ENCODE peak calls at places on chromosomes 3 and 15, in five cellular contexts. L, E, Y, Q and O are unnamed samples.

GRCh38 chr3:32288819-32289218 is 50.3 kb downstream of the CMTM8 start:
- DNase-seq in Y (no peak), Q (peak), L (no peak), E (peak), O (no peak)

GRCh38 chr15:52193791-52194190 is 2.6 kb upstream of the GNB5 start:
- DNase-seq in E (no peak), Y (no peak), Q (no peak), L (no peak), O (no peak)

GRCh38 chr3:138862531-138862923 is 27.8 kb upstream of the PIK3CB start:
- DNase-seq in E (no peak), L (no peak), Y (peak), Q (no peak), O (peak)

GRCh38 chr3:58404396-58404795 is 29.2 kb downstream of the PDHB start:
- DNase-seq in Q (no peak), E (no peak), L (no peak), Y (no peak), O (peak)

GRCh38 chr15:98226149-98226548 is 265.6 kb downstream of the ARRDC4 start:
- DNase-seq in Y (no peak), E (no peak), L (no peak), Q (no peak), O (no peak)

GRCh38 chr3:179651687-179652466 is 963 bp upstream of the USP13 start:
- DNase-seq in Y (no peak), L (no peak), E (no peak), Q (no peak), O (no peak)

GRCh38 chr3:194727435-194728128 is 41.9 kb downstream of the FAM43A start:
- DNase-seq in E (no peak), L (no peak), Y (peak), Q (no peak), O (no peak)

GRCh38 chr3:188507244-188507720 is 353.3 kb downstream of the LPP start:
- DNase-seq in Q (no peak), Y (peak), E (no peak), L (peak), O (peak)

GRCh38 chr3:10833855-10834414 is 17.9 kb downstream of the SLC6A11 start:
- DNase-seq in L (no peak), Y (no peak), Q (peak), E (no peak), O (no peak)

GRCh38 chr15:40340740-40341400 is at the start of gene CCDC9B:
- DNase-seq in L (peak), Q (no peak), E (no peak), Y (no peak), O (peak)

GRCh38 chr3:73504255-73504654 is 120.5 kb downstream of the PDZRN3 start:
- DNase-seq in Q (no peak), E (no peak), Y (no peak), L (no peak), O (no peak)

GRCh38 chr3:99952306-99952705 is 134.6 kb downstream of the CMSS1 start:
- DNase-seq in Q (no peak), Y (no peak), E (no peak), L (no peak), O (peak)

GRCh38 chr15:92473784-92474183 is 80.1 kb downstream of the ST8SIA2 start:
- DNase-seq in Q (no peak), L (no peak), Y (no peak), E (no peak), O (no peak)

GRCh38 chr15:68411735-68412134 is 20.2 kb downstream of the ITGA11 start:
- DNase-seq in Y (no peak), E (no peak), Q (no peak), L (no peak), O (no peak)

GRCh38 chr3:16240229-16241023 is 24.3 kb downstream of the DPH3 start:
- DNase-seq in L (peak), E (no peak), Q (no peak), Y (no peak), O (peak)

GRCh38 chr3:173568623-173569022 is 171.1 kb downstream of the NLGN1 start:
- DNase-seq in E (no peak), Y (no peak), Q (no peak), L (no peak), O (no peak)

GRCh38 chr3:58059349-58060321 is 51.4 kb downstream of the FLNB start:
- DNase-seq in Y (peak), L (peak), E (no peak), Q (no peak), O (peak)

GRCh38 chr15:75145027-75145841 is 56.4 kb upstream of the C15orf39 start:
- DNase-seq in Y (no peak), L (peak), Q (no peak), E (no peak), O (no peak)

GRCh38 chr3:134345202-134345601 is 29.0 kb downstream of the AMOTL2 start:
- DNase-seq in L (no peak), Q (no peak), Y (no peak), E (no peak), O (no peak)

GRCh38 chr3:100401674-100402036 is 316 bp downstream of the LNP1 start:
- DNase-seq in L (peak), E (no peak), Q (peak), Y (peak), O (peak)

GRCh38 chr3:114365268-114365667 is 71.4 kb downstream of the TIGIT start:
- DNase-seq in L (no peak), Q (no peak), E (no peak), Y (no peak), O (no peak)

GRCh38 chr3:84439476-84439875 is 519.3 kb upstream of the CADM2 start:
- DNase-seq in L (no peak), Q (no peak), E (no peak), Y (no peak), O (no peak)

GRCh38 chr15:75763137-75763611 is 50.5 kb upstream of the CSPG4 start:
- DNase-seq in L (no peak), Y (no peak), E (no peak), Q (no peak), O (no peak)

GRCh38 chr15:41429003-41429890 is 12.4 kb downstream of the RTF1 start:
- DNase-seq in L (no peak), Q (peak), E (no peak), Y (no peak), O (no peak)

GRCh38 chr3:151327571-151328198 is 1.7 kb downstream of the P2RY13 start:
- DNase-seq in E (no peak), Y (no peak), L (no peak), Q (no peak), O (no peak)

GRCh38 chr3:58588030-58588614 is 10.9 kb upstream of the FAM107A start:
- DNase-seq in Q (peak), L (no peak), Y (peak), E (no peak), O (peak)

GRCh38 chr3:32872487-32873382 is 54.9 kb downstream of the TRIM71 start:
- DNase-seq in Q (no peak), L (peak), E (no peak), Y (no peak), O (peak)

GRCh38 chr3:151146071-151146730 is 56.8 kb downstream of the GPR171 start:
- DNase-seq in E (peak), Q (peak), Y (peak), L (peak), O (peak)

GRCh38 chr3:132543016-132543739 is 53.9 kb upstream of the ACKR4 start:
- DNase-seq in Q (no peak), L (no peak), E (no peak), Y (no peak), O (peak)

GRCh38 chr3:138326866-138327595 is 2.6 kb downstream of the NME9 start:
- DNase-seq in L (no peak), Q (no peak), E (no peak), Y (no peak), O (no peak)

GRCh38 chr3:115709931-115710330 is 86.6 kb downstream of the GAP43 start:
- DNase-seq in L (no peak), E (no peak), Q (no peak), Y (no peak), O (no peak)

GRCh38 chr3:110210261-110210660 is 861.4 kb upstream of the NECTIN3 start:
- DNase-seq in L (no peak), E (no peak), Y (no peak), Q (no peak), O (no peak)

GRCh38 chr15:87461621-87462020 is 794.9 kb downstream of the NTRK3 start:
- DNase-seq in Q (no peak), Y (no peak), E (no peak), L (no peak), O (no peak)

GRCh38 chr3:4943553-4943952 is 35.7 kb upstream of the BHLHE40 start:
- DNase-seq in Q (no peak), Y (peak), E (no peak), L (no peak), O (no peak)

GRCh38 chr3:194640829-194641228 is 7.6 kb upstream of the TMEM44 start:
- DNase-seq in Y (peak), Q (peak), E (peak), L (peak), O (peak)

GRCh38 chr3:50466177-50466576 is 37.3 kb downstream of the CACNA2D2 start:
- DNase-seq in Y (no peak), L (no peak), Q (peak), E (no peak), O (no peak)

GRCh38 chr15:38611228-38611627 is 46.6 kb upstream of the RASGRP1 start:
- DNase-seq in E (peak), Q (no peak), L (no peak), Y (no peak), O (no peak)

GRCh38 chr15:80852676-80853075 is 73.5 kb downstream of the CEMIP start:
- DNase-seq in Y (no peak), L (no peak), E (no peak), Q (no peak), O (no peak)

DNA sequence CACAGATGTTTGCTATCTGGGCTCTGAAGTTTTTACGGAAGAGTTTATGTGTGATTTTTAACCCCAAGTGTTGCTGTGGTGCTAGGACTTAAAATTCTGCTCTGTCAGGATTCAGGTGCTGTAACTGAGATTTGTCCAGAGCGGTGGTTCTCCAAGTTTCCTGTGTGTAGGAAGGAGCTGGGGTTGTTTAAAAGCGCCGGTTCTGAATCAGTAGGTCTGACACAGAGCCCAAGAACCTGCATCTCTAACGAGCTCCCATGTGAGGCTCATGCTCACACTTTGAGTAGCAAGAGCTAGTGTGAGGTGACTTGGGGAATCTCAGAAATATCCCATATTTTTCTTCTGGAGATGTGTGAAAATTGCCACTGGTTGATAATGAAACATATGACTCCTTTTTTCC is 325.5 kb downstream of the SATB1 start:
- DNase-seq in L (no peak), Y (no peak), Q (no peak), E (no peak), O (peak)
- H3K4me3 ChIP-seq in L (no peak), Y (no peak), Q (no peak), E (no peak), O (no peak)

GRCh38 chr3:160566499-160566898 is 1.1 kb upstream of the KPNA4 start:
- DNase-seq in Q (no peak), Y (no peak), L (no peak), E (no peak), O (no peak)

GRCh38 chr3:160565442-160566403 is at the start of gene KPNA4:
- DNase-seq in L (peak), E (peak), Q (peak), Y (peak), O (peak)

GRCh38 chr3:160564949-160565441 is 376 bp downstream of the KPNA4 start:
- DNase-seq in Y (peak), E (no peak), Q (peak), L (peak), O (peak)

GRCh38 chr3:160564205-160564922 is 1.0 kb downstream of the KPNA4 start:
- DNase-seq in E (peak), Q (peak), Y (peak), L (no peak), O (no peak)

DNA sequence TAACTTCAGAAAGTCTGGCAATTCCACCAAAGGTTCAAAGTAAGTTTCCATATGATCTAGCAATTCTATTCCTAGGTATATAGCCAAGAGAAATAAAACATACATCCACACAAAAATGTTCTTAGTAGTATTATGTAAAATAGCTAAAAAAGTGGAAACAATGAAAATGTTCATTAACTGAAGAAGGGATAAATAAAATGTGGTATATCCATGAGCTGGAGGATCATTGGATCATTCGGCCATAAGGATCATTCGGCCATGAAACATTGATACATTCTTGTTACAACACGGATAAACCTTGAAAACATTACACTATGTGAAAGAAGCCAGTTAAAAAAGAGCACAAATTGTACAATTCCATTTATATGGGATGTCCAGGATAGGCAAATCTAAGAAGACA is 2.4 kb downstream of the KPNA4 start:
- DNase-seq in E (no peak), Y (no peak), L (no peak), Q (no peak), O (no peak)
- H3K4me3 ChIP-seq in E (no peak), Y (no peak), L (peak), Q (peak), O (peak)

GRCh38 chr3:127560051-127560787 is 30.3 kb downstream of the TPRA1 start:
- DNase-seq in E (no peak), Y (no peak), Q (no peak), L (no peak), O (no peak)
- H3K4me3 ChIP-seq in E (no peak), Y (no peak), Q (no peak), L (no peak), O (no peak)

GRCh38 chr15:70856177-70856883 is 2.4 kb upstream of the LARP6 start:
- DNase-seq in Q (no peak), L (no peak), E (no peak), Y (no peak), O (no peak)
- H3K4me3 ChIP-seq in Q (no peak), L (no peak), E (no peak), Y (no peak), O (no peak)

GRCh38 chr3:54121404-54122045 is 827 bp upstream of the CACNA2D3 start:
- DNase-seq in Q (no peak), E (no peak), L (no peak), Y (peak), O (no peak)

GRCh38 chr3:54125317-54125716 is 3.0 kb downstream of the CACNA2D3 start:
- DNase-seq in E (no peak), Y (no peak), Q (no peak), L (no peak), O (no peak)

GRCh38 chr3:54122802-54123537 is 618 bp downstream of the CACNA2D3 start:
- DNase-seq in L (no peak), Q (no peak), E (no peak), Y (peak), O (no peak)

GRCh38 chr3:54122046-54122801 is at the start of gene CACNA2D3:
- DNase-seq in Q (peak), L (peak), Y (peak), E (no peak), O (peak)

GRCh38 chr3:54123538-54124196 is 1.3 kb downstream of the CACNA2D3 start:
- DNase-seq in L (no peak), E (no peak), Y (no peak), Q (no peak), O (peak)
- H3K4me3 ChIP-seq in L (peak), E (no peak), Y (no peak), Q (no peak), O (no peak)

GRCh38 chr3:157500232-157500631 is 3.0 kb downstream of the VEPH1 start:
- DNase-seq in Y (no peak), L (no peak), Q (no peak), E (no peak), O (no peak)
- H3K4me3 ChIP-seq in Y (no peak), L (peak), Q (no peak), E (no peak), O (no peak)

GRCh38 chr3:142596726-142597088 is 514 bp downstream of the PLS1 start:
- DNase-seq in L (no peak), Q (no peak), E (no peak), Y (no peak), O (no peak)

GRCh38 chr3:142597898-142598297 is 1.7 kb downstream of the PLS1 start:
- DNase-seq in L (no peak), Q (no peak), Y (no peak), E (no peak), O (no peak)

GRCh38 chr3:142595581-142595950 is 627 bp upstream of the PLS1 start:
- DNase-seq in E (no peak), Y (peak), Q (peak), L (no peak), O (peak)

GRCh38 chr3:142595951-142596725 is at the start of gene PLS1:
- DNase-seq in Y (peak), E (peak), Q (peak), L (peak), O (peak)

DNA sequence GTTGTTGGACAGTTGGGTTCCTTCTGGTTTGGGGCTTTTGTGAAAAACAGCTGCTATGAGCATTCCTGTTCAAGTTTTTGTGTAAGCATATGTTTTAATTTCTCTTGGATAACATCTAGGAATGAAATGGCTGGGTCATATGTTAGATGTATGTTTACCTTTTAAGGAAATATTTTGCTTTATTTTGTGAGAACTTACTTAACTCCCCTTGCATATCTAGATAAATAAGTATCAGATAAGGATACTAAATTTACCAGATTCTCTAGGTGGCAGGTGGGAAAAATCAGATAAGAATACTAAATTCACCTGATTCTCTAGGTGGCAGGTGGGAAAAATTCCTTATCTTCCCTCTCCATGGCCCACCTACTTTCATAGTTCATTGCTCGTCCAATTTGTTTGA is 1.1 kb upstream of the PLS1 start:
- DNase-seq in L (no peak), E (no peak), Y (no peak), Q (no peak), O (no peak)
- H3K4me3 ChIP-seq in L (peak), E (peak), Y (no peak), Q (no peak), O (peak)